ENCODE peak calls at places on chromosomes 6 and 20, in six cellular contexts. I, C, R, G, D and L are unnamed samples.

GRCh38 chr6:158826819-158827501 is 7.8 kb upstream of the EZR start:
- DNase-seq in I (no peak), C (no peak), R (no peak), G (no peak), D (peak), L (no peak)

GRCh38 chr6:150202404-150202803 is 59.6 kb downstream of the PPP1R14C start:
- DNase-seq in I (no peak), C (no peak), R (no peak), G (no peak), D (no peak), L (no peak)

GRCh38 chr6:144477841-144478240 is 192.7 kb downstream of the UTRN start:
- DNase-seq in I (no peak), C (no peak), R (no peak), G (no peak), D (no peak), L (no peak)

GRCh38 chr20:5784735-5785134 is 34.5 kb downstream of the SHLD1 start:
- DNase-seq in I (peak), C (no peak), R (peak), G (no peak), D (no peak), L (no peak)

GRCh38 chr6:108710560-108710959 is 137.7 kb upstream of the ARMC2 start:
- DNase-seq in I (no peak), C (no peak), R (no peak), G (no peak), D (no peak), L (no peak)

GRCh38 chr6:125995972-125996580 is 9.7 kb downstream of the TRMT11 start:
- DNase-seq in I (peak), C (peak), R (peak), G (peak), D (peak), L (peak)

GRCh38 chr6:112044856-112045255 is 9.0 kb upstream of the CCN6 start:
- DNase-seq in I (no peak), C (no peak), R (no peak), G (no peak), D (no peak), L (no peak)

GRCh38 chr20:23092409-23092756 is 6.3 kb upstream of the CD93 start:
- DNase-seq in I (peak), C (no peak), R (no peak), G (peak), D (no peak), L (no peak)

GRCh38 chr20:5463007-5463686 is 146.4 kb upstream of the PROKR2 start:
- DNase-seq in I (no peak), C (no peak), R (no peak), G (no peak), D (no peak), L (no peak)

GRCh38 chr6:38320817-38321216 is 318.9 kb downstream of the BTBD9 start:
- DNase-seq in I (no peak), C (no peak), R (no peak), G (no peak), D (no peak), L (no peak)

GRCh38 chr6:165794179-165794601 is 131.1 kb upstream of the PDE10A start:
- DNase-seq in I (no peak), C (no peak), R (no peak), G (no peak), D (no peak), L (no peak)

GRCh38 chr20:57598060-57598459 is 22.2 kb downstream of the ZBP1 start:
- DNase-seq in I (no peak), C (no peak), R (no peak), G (no peak), D (peak), L (no peak)

GRCh38 chr20:7841967-7842301 is 98.3 kb downstream of the HAO1 start:
- DNase-seq in I (no peak), C (no peak), R (peak), G (peak), D (no peak), L (peak)

GRCh38 chr6:47157653-47158219 is 115.6 kb upstream of the ADGRF1 start:
- DNase-seq in I (no peak), C (no peak), R (no peak), G (no peak), D (no peak), L (no peak)

GRCh38 chr6:129607581-129608186 is 102.3 kb downstream of the ARHGAP18 start:
- DNase-seq in I (no peak), C (no peak), R (no peak), G (no peak), D (no peak), L (no peak)

GRCh38 chr6:151692216-151692615 is 115.3 kb upstream of the ESR1 start:
- DNase-seq in I (no peak), C (no peak), R (no peak), G (no peak), D (no peak), L (no peak)

GRCh38 chr6:73898599-73898998 is 202.6 kb downstream of the CD109 start:
- DNase-seq in I (no peak), C (no peak), R (peak), G (no peak), D (no peak), L (no peak)

GRCh38 chr20:61644387-61645076 is 392.5 kb downstream of the CDH4 start:
- DNase-seq in I (no peak), C (no peak), R (no peak), G (no peak), D (no peak), L (no peak)

GRCh38 chr6:21354805-21355238 is 238.7 kb upstream of the SOX4 start:
- DNase-seq in I (no peak), C (no peak), R (no peak), G (no peak), D (no peak), L (no peak)

GRCh38 chr20:5261763-5262162 is 55.0 kb downstream of the PROKR2 start:
- DNase-seq in I (no peak), C (no peak), R (no peak), G (no peak), D (no peak), L (no peak)

GRCh38 chr6:42340516-42340915 is 111.2 kb downstream of the TRERF1 start:
- DNase-seq in I (no peak), C (no peak), R (no peak), G (no peak), D (no peak), L (no peak)

GRCh38 chr20:44187054-44187762 is at the start of gene JPH2:
- DNase-seq in I (no peak), C (no peak), R (peak), G (no peak), D (peak), L (no peak)

GRCh38 chr6:115594894-115595293 is 465.8 kb downstream of the FRK start:
- DNase-seq in I (no peak), C (no peak), R (no peak), G (no peak), D (no peak), L (no peak)

GRCh38 chr6:15326072-15326614 is 80.3 kb downstream of the JARID2 start:
- DNase-seq in I (no peak), C (no peak), R (no peak), G (no peak), D (no peak), L (no peak)

GRCh38 chr20:56689852-56690485 is 60.9 kb downstream of the TFAP2C start:
- DNase-seq in I (no peak), C (no peak), R (no peak), G (no peak), D (no peak), L (no peak)

GRCh38 chr6:30747300-30747687 is 2.9 kb upstream of the IER3 start:
- DNase-seq in I (no peak), C (no peak), R (no peak), G (peak), D (no peak), L (no peak)

GRCh38 chr20:7196481-7196880 is 429.0 kb downstream of the BMP2 start:
- DNase-seq in I (no peak), C (no peak), R (no peak), G (no peak), D (no peak), L (no peak)

GRCh38 chr6:140572129-140572528 is 1197.7 kb upstream of the CITED2 start:
- DNase-seq in I (no peak), C (no peak), R (no peak), G (peak), D (no peak), L (peak)

GRCh38 chr6:109420751-109421150 is 19.7 kb downstream of the PPIL6 start:
- DNase-seq in I (no peak), C (no peak), R (no peak), G (no peak), D (no peak), L (peak)

GRCh38 chr6:167470836-167471547 is 146.1 kb downstream of the TTLL2 start:
- DNase-seq in I (no peak), C (no peak), R (no peak), G (no peak), D (no peak), L (no peak)

GRCh38 chr6:170475118-170475517 is 78.0 kb downstream of the PSMB1 start:
- DNase-seq in I (no peak), C (no peak), R (no peak), G (no peak), D (no peak), L (no peak)

GRCh38 chr6:66179363-66179762 is 472.3 kb upstream of the EYS start:
- DNase-seq in I (no peak), C (no peak), R (no peak), G (no peak), D (no peak), L (no peak)

GRCh38 chr6:33199687-33200233 is 705 bp downstream of the RXRB start:
- DNase-seq in I (peak), C (peak), R (peak), G (peak), D (peak), L (peak)

GRCh38 chr6:153814136-153814535 is 224.9 kb upstream of the OPRM1 start:
- DNase-seq in I (no peak), C (no peak), R (no peak), G (no peak), D (no peak), L (no peak)

GRCh38 chr6:150775804-150776203 is 89.7 kb upstream of the MTHFD1L start:
- DNase-seq in I (no peak), C (no peak), R (no peak), G (peak), D (no peak), L (no peak)

GRCh38 chr20:56069016-56069415 is 63.7 kb upstream of the CBLN4 start:
- DNase-seq in I (no peak), C (no peak), R (no peak), G (no peak), D (no peak), L (peak)

GRCh38 chr6:113530769-113531168 is 326.4 kb upstream of the MARCKS start:
- DNase-seq in I (peak), C (no peak), R (peak), G (peak), D (no peak), L (no peak)

GRCh38 chr20:24838551-24839530 is 110.2 kb upstream of the CST7 start:
- DNase-seq in I (no peak), C (no peak), R (no peak), G (no peak), D (no peak), L (no peak)

DNA sequence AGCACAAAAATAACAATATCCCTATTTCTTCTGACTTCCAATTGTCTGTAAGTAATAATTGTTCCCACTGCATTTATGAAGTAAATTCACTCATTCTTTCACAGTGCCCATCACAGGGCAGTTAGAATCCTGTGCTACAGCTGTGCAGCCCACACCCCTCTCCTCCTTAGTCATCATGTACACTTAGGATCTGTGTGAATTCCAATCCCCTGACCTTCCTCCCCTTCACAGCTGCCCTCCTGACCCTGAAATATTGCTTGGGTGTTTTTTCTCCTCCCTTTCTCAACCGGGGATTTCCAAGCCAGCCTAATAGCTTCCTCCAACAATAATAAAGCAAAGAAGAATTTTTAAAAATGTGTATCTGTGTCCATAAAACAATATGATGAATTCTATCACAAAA is 91.5 kb upstream of the BEND6 start:
- DNase-seq in I (no peak), C (no peak), R (peak), G (peak), D (no peak), L (no peak)
- H3K4me3 ChIP-seq in I (no peak), C (no peak), R (no peak), G (no peak), D (no peak), L (no peak)

DNA sequence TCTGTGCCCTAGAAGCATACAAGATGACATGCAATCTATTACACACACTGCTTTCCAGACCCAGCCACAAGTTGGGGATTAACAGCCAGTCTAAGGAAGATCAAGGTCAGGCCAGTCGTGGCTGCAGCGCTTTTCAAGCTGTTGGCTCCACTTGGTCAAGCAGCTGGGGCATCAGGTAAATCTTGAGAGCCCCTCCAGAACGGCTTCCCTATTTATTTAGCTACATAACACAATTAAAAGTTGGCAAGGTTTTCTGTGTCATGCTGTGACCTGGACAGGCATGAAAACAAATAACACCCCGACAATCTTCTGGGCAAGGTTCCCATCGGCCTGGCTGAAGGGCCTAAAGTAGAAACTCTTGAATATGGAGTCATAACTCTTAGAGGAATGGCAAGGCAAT is 524.3 kb downstream of the PRKN start:
- DNase-seq in I (no peak), C (no peak), R (no peak), G (no peak), D (no peak), L (no peak)
- TF ChIP-seq MAX in I (no peak), C (no peak), R (no peak), G (no peak), D (no peak), L (no peak)

GRCh38 chr6:50145125-50145524 is 95.4 kb upstream of the DEFB112 start:
- DNase-seq in I (peak), C (no peak), R (no peak), G (no peak), D (peak), L (peak)
- TF ChIP-seq CTCF in I (no peak), C (peak), R (peak), G (peak), D (peak), L (peak)

GRCh38 chr6:11744753-11745152 is 33.9 kb downstream of the ADTRP start:
- DNase-seq in I (no peak), C (no peak), R (no peak), G (peak), D (no peak), L (no peak)
- H3K4me3 ChIP-seq in I (no peak), C (no peak), R (no peak), G (no peak), D (no peak), L (no peak)

GRCh38 chr20:17650816-17651760 is 31.0 kb downstream of the RRBP1 start:
- DNase-seq in I (no peak), C (no peak), R (no peak), G (no peak), D (no peak), L (peak)

GRCh38 chr20:17652411-17652810 is 29.6 kb downstream of the RRBP1 start:
- DNase-seq in I (no peak), C (no peak), R (no peak), G (no peak), D (no peak), L (no peak)

GRCh38 chr20:17650301-17650761 is 31.7 kb downstream of the RRBP1 start:
- DNase-seq in I (no peak), C (no peak), R (no peak), G (peak), D (no peak), L (peak)

GRCh38 chr20:17653835-17654648 is 28.0 kb downstream of the RRBP1 start:
- DNase-seq in I (no peak), C (no peak), R (no peak), G (no peak), D (no peak), L (no peak)

GRCh38 chr20:17651761-17652388 is 30.2 kb downstream of the RRBP1 start:
- DNase-seq in I (no peak), C (no peak), R (peak), G (no peak), D (no peak), L (no peak)
- TF ChIP-seq MAX in I (no peak), C (no peak), R (no peak), G (no peak), D (no peak), L (no peak)

GRCh38 chr6:71103150-71103549 is 146.3 kb upstream of the B3GAT2 start:
- DNase-seq in I (no peak), C (no peak), R (no peak), G (no peak), D (no peak), L (no peak)
- TF ChIP-seq CTCF in I (no peak), C (no peak), R (no peak), G (no peak), D (no peak), L (no peak)

GRCh38 chr6:1608976-1609661 is 596 bp upstream of the FOXC1 start:
- DNase-seq in I (no peak), C (no peak), R (no peak), G (peak), D (peak), L (peak)

GRCh38 chr6:1607557-1608221 is 2.0 kb upstream of the FOXC1 start:
- DNase-seq in I (no peak), C (no peak), R (no peak), G (peak), D (no peak), L (peak)

GRCh38 chr6:1607236-1607556 is 2.5 kb upstream of the FOXC1 start:
- DNase-seq in I (no peak), C (no peak), R (no peak), G (no peak), D (no peak), L (no peak)

GRCh38 chr6:1609662-1610496 is at the start of gene FOXC1:
- DNase-seq in I (no peak), C (peak), R (peak), G (peak), D (peak), L (peak)

GRCh38 chr6:1608222-1608975 is 1.3 kb upstream of the FOXC1 start:
- DNase-seq in I (no peak), C (no peak), R (no peak), G (peak), D (no peak), L (peak)
- H3K4me3 ChIP-seq in I (no peak), C (peak), R (peak), G (no peak), D (peak), L (no peak)

DNA sequence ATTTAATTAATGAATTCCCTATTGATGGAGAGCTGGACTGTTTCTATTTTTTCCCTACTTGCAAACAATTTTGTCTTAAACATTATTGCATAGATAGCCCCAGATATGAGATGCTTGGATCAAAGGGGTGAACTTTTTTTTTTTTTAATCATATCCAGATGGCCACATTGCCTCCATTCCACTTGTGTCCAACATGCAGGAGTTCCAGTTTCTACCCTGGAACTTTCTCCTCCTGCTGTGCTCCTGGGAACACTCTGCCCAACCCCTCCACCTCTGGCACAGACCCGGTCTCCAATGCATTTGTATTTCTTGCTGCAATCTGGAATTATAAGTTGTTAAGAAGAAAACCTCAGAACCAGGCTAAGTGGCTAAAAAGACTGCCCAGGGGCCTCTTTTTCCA is 44.6 kb downstream of the PDYN start:
- DNase-seq in I (no peak), C (no peak), R (no peak), G (no peak), D (peak), L (no peak)
- TF ChIP-seq MAX in I (no peak), C (no peak), R (no peak), G (no peak), D (no peak), L (no peak)

GRCh38 chr6:3874069-3874468 is 24.9 kb downstream of the FAM50B start:
- DNase-seq in I (no peak), C (no peak), R (no peak), G (no peak), D (no peak), L (no peak)
- TF ChIP-seq CTCF in I (no peak), C (no peak), R (no peak), G (no peak), D (no peak), L (no peak)

DNA sequence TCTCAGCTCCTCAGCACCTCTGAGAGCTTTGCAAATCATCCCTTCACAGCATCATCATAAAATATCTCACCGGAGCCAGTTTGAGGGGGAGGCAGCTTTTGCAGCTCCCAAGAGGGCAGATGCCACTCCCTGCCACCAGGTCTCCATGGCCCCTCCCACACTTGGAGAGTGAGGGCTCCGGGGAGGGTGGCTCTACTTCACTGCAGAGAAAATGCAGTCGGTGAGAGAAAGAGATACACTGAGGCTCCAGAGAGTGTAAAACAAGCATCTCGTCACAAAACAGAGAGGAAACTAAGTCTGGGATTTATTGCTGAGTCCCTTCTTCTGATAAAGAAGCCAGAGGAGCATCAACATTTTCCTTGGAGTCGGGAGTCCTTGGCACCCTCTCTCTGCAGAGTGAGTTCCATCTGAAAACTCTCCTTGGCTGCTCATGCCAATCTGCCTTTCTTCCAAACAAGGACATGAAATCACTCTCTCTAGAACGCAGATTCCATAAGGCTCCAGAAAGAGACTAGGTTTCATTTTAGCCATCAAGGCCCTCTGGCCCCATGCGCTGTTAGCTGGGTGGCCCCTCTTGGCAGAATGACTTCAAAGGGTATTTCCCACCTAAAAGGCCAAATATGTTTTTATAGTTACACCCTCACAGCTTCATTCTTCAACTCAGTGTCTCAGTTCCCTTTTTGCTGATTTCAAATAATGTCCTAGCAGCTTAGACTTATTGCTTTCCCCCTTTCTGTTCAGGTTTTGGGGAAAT is 70.6 kb upstream of the F13A1 start:
- DNase-seq in I (no peak), C (no peak), R (no peak), G (no peak), D (no peak), L (peak)
- H3K4me3 ChIP-seq in I (no peak), C (no peak), R (no peak), G (no peak), D (no peak), L (no peak)